ENCODE peak calls at places on chromosomes 12 and 14, in nine cellular contexts. N is anterior cingulate cortex; F is NCI-H2081; W is COR-L47; M is activated T-helper 1 cell treated with Interleukin-2 at 50 U/mL for 16 hours; E is KG1; Q is astrocyte of the spinal cord; O is activated T-cell treated with anti-CD3 and anti-CD28 coated beads, Interleukin-2, amount 50 U/mL, for 48 hours; P is PC-3. R is an unnamed sample.
A peak's percentile ranks its signal among the peaks of the same experiment; 100 is the strongest.

GRCh38 chr12:57452181-57452936 is 2.7 kb upstream of the INHBE start:
- DNase-seq in N (peak; percentile 70), F (no peak), W (no peak), M (no peak), E (no peak), Q (peak; percentile 90), O (no peak), P (peak; percentile 64), R (no peak)

GRCh38 chr12:50224026-50224692 is 57.0 kb upstream of the CERS5 start:
- DNase-seq in N (no peak), F (no peak), W (no peak), M (peak; percentile 17), E (no peak), Q (peak; percentile 39), O (no peak), P (peak; percentile 93), R (no peak)

GRCh38 chr12:92942905-92943304 is 13.8 kb upstream of the EEA1 start:
- DNase-seq in N (no peak), F (no peak), W (no peak), M (no peak), E (no peak), Q (peak; percentile 81), O (no peak), P (no peak), R (no peak)

GRCh38 chr14:89379006-89379405 is 38.0 kb downstream of the FOXN3 start:
- DNase-seq in N (no peak), F (no peak), W (no peak), M (no peak), E (no peak), Q (no peak), O (no peak), P (no peak), R (no peak)

GRCh38 chr12:85279449-85280137 is 427 bp upstream of the ALX1 start:
- DNase-seq in N (no peak), F (no peak), W (no peak), M (no peak), E (no peak), Q (peak; percentile 29), O (no peak), P (no peak), R (no peak)

GRCh38 chr12:105640780-105641179 is 310.3 kb downstream of the C12orf75 start:
- DNase-seq in N (no peak), F (no peak), W (no peak), M (no peak), E (no peak), Q (no peak), O (no peak), P (peak; percentile 44), R (peak; percentile 17)

GRCh38 chr12:47885566-47885965 is 19.2 kb downstream of the VDR start:
- DNase-seq in N (no peak), F (no peak), W (no peak), M (no peak), E (no peak), Q (no peak), O (no peak), P (no peak), R (no peak)

GRCh38 chr12:87778065-87778464 is 251.1 kb downstream of the C12orf50 start:
- DNase-seq in N (no peak), F (no peak), W (no peak), M (no peak), E (no peak), Q (no peak), O (no peak), P (no peak), R (no peak)

GRCh38 chr12:25189656-25190055 is 5.3 kb downstream of the DNAI7 start:
- DNase-seq in N (no peak), F (no peak), W (no peak), M (no peak), E (no peak), Q (peak; percentile 35), O (no peak), P (no peak), R (no peak)

GRCh38 chr14:104393898-104394605 is 185.5 kb upstream of the C14orf180 start:
- DNase-seq in N (no peak), F (no peak), W (no peak), M (peak; percentile 72), E (peak; percentile 89), Q (no peak), O (peak; percentile 64), P (no peak), R (no peak)

GRCh38 chr14:102795060-102795925 is 18.0 kb downstream of the TRAF3 start:
- DNase-seq in N (no peak), F (peak; percentile 83), W (peak; percentile 60), M (no peak), E (no peak), Q (peak; percentile 83), O (no peak), P (peak; percentile 83), R (peak; percentile 72)

GRCh38 chr12:96396209-96396608 is 4.0 kb downstream of the CDK17 start:
- DNase-seq in N (no peak), F (no peak), W (no peak), M (no peak), E (no peak), Q (no peak), O (no peak), P (no peak), R (no peak)

GRCh38 chr12:1064317-1064716 is 73.3 kb downstream of the ERC1 start:
- DNase-seq in N (no peak), F (no peak), W (no peak), M (no peak), E (no peak), Q (no peak), O (no peak), P (no peak), R (no peak)

GRCh38 chr12:18690653-18691052 is 47.2 kb downstream of the PLCZ1 start:
- DNase-seq in N (no peak), F (no peak), W (no peak), M (no peak), E (no peak), Q (peak; percentile 62), O (no peak), P (peak; percentile 95), R (no peak)

GRCh38 chr12:69511870-69512269 is 41.7 kb downstream of the FRS2 start:
- DNase-seq in N (no peak), F (peak; percentile 6), W (no peak), M (no peak), E (no peak), Q (no peak), O (no peak), P (no peak), R (no peak)

GRCh38 chr12:41819948-41820347 is 324.7 kb downstream of the GXYLT1 start:
- DNase-seq in N (no peak), F (no peak), W (no peak), M (no peak), E (no peak), Q (no peak), O (no peak), P (no peak), R (no peak)